ENCODE peak calls at places on chromosomes 16 and 17, in four cellular contexts. X is stromal cell of bone marrow, K is astrocyte of the spinal cord, P is epithelial cell of esophagus. A is an unnamed sample.

GRCh38 chr17:62653831-62654829 is 26.7 kb downstream of the MRC2 start:
- DNase-seq in P (no peak), X (peak), K (peak), A (no peak)

GRCh38 chr17:45432405-45433113 is at the start of gene ARHGAP27:
- DNase-seq in X (no peak), P (peak), K (no peak), A (no peak)

GRCh38 chr17:21129023-21129681 is 2.4 kb downstream of the DHRS7B start:
- DNase-seq in P (peak), X (peak), K (peak), A (no peak)

GRCh38 chr17:7835818-7836595 is 2.0 kb downstream of the KDM6B start:
- DNase-seq in K (peak), X (peak), P (peak), A (no peak)

GRCh38 chr16:81130126-81130525 is 33.9 kb upstream of the GCSH start:
- DNase-seq in X (no peak), K (no peak), P (no peak), A (no peak)

GRCh38 chr16:86065711-86066110 is 166.7 kb downstream of the IRF8 start:
- DNase-seq in P (no peak), K (no peak), X (no peak), A (no peak)

GRCh38 chr16:80377621-80378020 is 163.2 kb upstream of the DYNLRB2 start:
- DNase-seq in K (no peak), X (no peak), P (no peak), A (no peak)

GRCh38 chr16:75379911-75380847 is 53.1 kb downstream of the CFDP1 start:
- DNase-seq in X (peak), K (no peak), P (no peak), A (no peak)

GRCh38 chr17:59154335-59154720 is 658 bp downstream of the SKA2 start:
- DNase-seq in P (peak), K (no peak), X (no peak), A (peak)

GRCh38 chr17:17712268-17712924 is 31.1 kb downstream of the RAI1 start:
- DNase-seq in P (peak), X (no peak), K (peak), A (peak)

GRCh38 chr17:45719335-45720071 is 64.6 kb upstream of the CRHR1 start:
- DNase-seq in P (peak), K (peak), X (peak), A (peak)

GRCh38 chr16:15141586-15141985 is 47.5 kb upstream of the RRN3 start:
- DNase-seq in K (no peak), X (no peak), P (no peak), A (no peak)

GRCh38 chr16:9630119-9630518 is 538.7 kb downstream of the HAPSTR1 start:
- DNase-seq in X (no peak), P (no peak), K (no peak), A (no peak)

GRCh38 chr16:30645727-30646126 is 5.0 kb upstream of the PRR14 start:
- DNase-seq in P (no peak), X (no peak), K (no peak), A (no peak)

GRCh38 chr16:8951447-8952280 is 12.0 kb downstream of the USP7 start:
- DNase-seq in P (no peak), X (no peak), K (no peak), A (no peak)

GRCh38 chr16:81175325-81175891 is 63.1 kb upstream of the BCO1 start:
- DNase-seq in P (peak), K (peak), X (peak), A (no peak)

GRCh38 chr16:648071-648785 is 937 bp upstream of the WDR90 start:
- DNase-seq in K (no peak), X (no peak), P (peak), A (no peak)

GRCh38 chr17:1039511-1040215 is 42.7 kb downstream of the TIMM22 start:
- DNase-seq in X (no peak), P (peak), K (no peak), A (no peak)